ENCODE peak calls at places on chromosomes 13 and 19, in eight cellular contexts. P is left ventricle myocardium inferior, S is ovary, K is heart right ventricle, E is suprapubic skin, Y is thoracic aorta, H is OCI-LY7, M is GM13976. A is an unnamed sample.

GRCh38 chr19:3479177-3479818 is 1.0 kb downstream of the SMIM24 start:
- DNase-seq in P (no peak), S (no peak), K (no peak), E (no peak), Y (no peak), H (peak; percentile 96), M (peak; percentile 83), A (no peak)

GRCh38 chr13:94454906-94455305 is 24.6 kb downstream of the DCT start:
- DNase-seq in P (no peak), S (no peak), K (no peak), E (no peak), Y (no peak), H (no peak), M (no peak), A (no peak)

GRCh38 chr13:77034883-77035282 is 7.9 kb upstream of the FBXL3 start:
- DNase-seq in P (no peak), S (no peak), K (no peak), E (no peak), Y (no peak), H (no peak), M (no peak), A (no peak)

GRCh38 chr19:52307275-52307674 is 10.3 kb downstream of the ZNF480 start:
- DNase-seq in P (no peak), S (no peak), K (no peak), E (no peak), Y (no peak), H (peak; percentile 53), M (no peak), A (no peak)

GRCh38 chr19:35292986-35293732 is 1.2 kb downstream of the MAG start:
- DNase-seq in P (no peak), S (no peak), K (no peak), E (no peak), Y (no peak), H (no peak), M (no peak), A (no peak)

GRCh38 chr13:103007427-103007762 is 58.8 kb downstream of the SLC10A2 start:
- DNase-seq in P (no peak), S (no peak), K (no peak), E (no peak), Y (no peak), H (no peak), M (no peak), A (no peak)

GRCh38 chr13:77222909-77223308 is 104.0 kb downstream of the MYCBP2 start:
- DNase-seq in P (no peak), S (no peak), K (no peak), E (no peak), Y (no peak), H (no peak), M (no peak), A (no peak)

GRCh38 chr13:38849316-38849715 is 141.3 kb downstream of the STOML3 start:
- DNase-seq in P (no peak), S (no peak), K (no peak), E (no peak), Y (no peak), H (no peak), M (no peak), A (no peak)

GRCh38 chr13:68850160-68850559 is 1257.5 kb upstream of the ATXN8OS start:
- DNase-seq in P (no peak), S (no peak), K (no peak), E (no peak), Y (no peak), H (no peak), M (no peak), A (no peak)

GRCh38 chr13:23687614-23688013 is 117.4 kb downstream of the TNFRSF19 start:
- DNase-seq in P (no peak), S (no peak), K (no peak), E (no peak), Y (no peak), H (no peak), M (no peak), A (no peak)

GRCh38 chr19:23769691-23770468 is 11.2 kb upstream of the ZNF681 start:
- DNase-seq in P (no peak), S (no peak), K (no peak), E (no peak), Y (no peak), H (no peak), M (no peak), A (no peak)

GRCh38 chr19:14015454-14016035 is 9.4 kb upstream of the RFX1 start:
- DNase-seq in P (no peak), S (no peak), K (no peak), E (no peak), Y (no peak), H (peak; percentile 64), M (peak; percentile 74), A (no peak)

GRCh38 chr19:13866463-13867046 is 10.4 kb upstream of the NANOS3 start:
- DNase-seq in P (no peak), S (no peak), K (no peak), E (no peak), Y (no peak), H (no peak), M (no peak), A (no peak)

GRCh38 chr19:44499559-44499958 is 763 bp downstream of the ZNF180 start:
- DNase-seq in P (no peak), S (no peak), K (no peak), E (no peak), Y (no peak), H (no peak), M (no peak), A (no peak)

GRCh38 chr19:14004619-14005380 is 1.3 kb downstream of the RFX1 start:
- DNase-seq in P (peak; percentile 63), S (no peak), K (peak; percentile 60), E (no peak), Y (no peak), H (peak; percentile 41), M (no peak), A (no peak)

GRCh38 chr13:91817250-91817649 is 418.8 kb downstream of the GPC5 start:
- DNase-seq in P (no peak), S (no peak), K (no peak), E (no peak), Y (no peak), H (no peak), M (no peak), A (no peak)
- TF ChIP-seq CTCF in P (peak; percentile 57), S (no peak), K (peak; percentile 44), E (no peak), Y (no peak), H (no peak), M (no peak), A (peak; percentile 36)

DNA sequence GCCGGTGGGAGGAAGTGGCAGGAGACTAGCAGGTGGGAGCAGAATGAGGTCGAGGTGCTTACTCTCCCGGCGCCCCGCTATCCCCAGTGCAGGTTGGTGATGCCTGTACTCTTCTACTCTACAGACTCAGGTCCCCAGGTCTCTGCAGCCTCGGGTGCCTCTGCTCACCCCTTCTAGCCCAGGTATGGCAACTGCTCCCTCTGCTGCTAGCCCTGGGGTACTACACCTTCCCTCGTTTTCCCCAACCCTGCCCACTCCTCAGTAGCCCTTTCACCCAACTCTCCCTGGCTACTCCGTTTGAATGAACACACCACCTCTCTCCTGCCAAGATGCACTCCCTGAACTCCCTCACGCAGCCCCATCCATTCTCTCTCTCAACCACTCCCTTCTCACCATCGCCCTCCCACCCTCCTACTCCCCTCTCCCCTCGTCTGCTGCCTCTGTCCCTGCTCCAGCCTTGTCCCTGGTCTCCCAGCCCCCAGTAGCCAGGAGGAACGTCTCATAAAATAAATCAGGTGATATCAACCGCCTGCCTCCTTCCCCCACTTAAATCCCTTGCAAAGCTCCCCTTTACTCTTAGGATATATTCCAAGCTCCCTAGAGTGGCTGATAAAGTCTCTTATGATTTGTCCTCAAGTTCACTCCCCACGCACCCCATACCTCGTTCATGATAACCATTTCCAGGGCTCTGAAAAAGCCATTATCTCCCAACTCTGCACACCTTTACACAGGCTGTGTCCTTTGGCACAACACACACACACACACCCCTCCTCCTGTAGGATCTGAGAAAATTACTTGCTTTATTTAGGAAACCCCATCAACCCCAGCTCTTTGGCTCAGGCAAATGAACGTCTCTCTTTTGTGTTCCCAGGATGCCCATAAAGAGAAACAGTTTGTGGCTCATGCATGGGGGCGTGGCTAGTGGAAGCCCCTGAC is 8.2 kb upstream of the MEIS3 start:
- DNase-seq in P (peak; percentile 40), S (peak; percentile 31), K (peak; percentile 47), E (no peak), Y (no peak), H (peak; percentile 76), M (peak; percentile 83), A (peak; percentile 88)
- TF ChIP-seq CTCF in P (peak; percentile 85), S (peak; percentile 26), K (peak; percentile 82), E (peak; percentile 93), Y (peak; percentile 85), H (peak; percentile 89), M (peak; percentile 79), A (peak; percentile 91)

GRCh38 chr19:41564515-41565383 is 11.2 kb upstream of the CEACAM21 start:
- DNase-seq in P (no peak), S (no peak), K (no peak), E (no peak), Y (no peak), H (no peak), M (no peak), A (no peak)
- TF ChIP-seq CTCF in P (no peak), S (no peak), K (no peak), E (no peak), Y (no peak), H (no peak), M (no peak), A (no peak)

GRCh38 chr19:2168619-2169424 is 5.1 kb downstream of the DOT1L start:
- DNase-seq in P (peak; percentile 97), S (peak; percentile 91), K (peak; percentile 94), E (peak; percentile 98), Y (peak; percentile 99), H (no peak), M (peak; percentile 87), A (peak; percentile 58)
- TF ChIP-seq CTCF in P (no peak), S (no peak), K (peak; percentile 39), E (no peak), Y (no peak), H (no peak), M (peak; percentile 27), A (no peak)

GRCh38 chr13:27354379-27354778 is 70.0 kb upstream of the GTF3A start:
- DNase-seq in P (no peak), S (no peak), K (no peak), E (no peak), Y (no peak), H (no peak), M (no peak), A (no peak)
- TF ChIP-seq CTCF in P (peak; percentile 34), S (no peak), K (peak; percentile 28), E (no peak), Y (peak; percentile 45), H (peak; percentile 28), M (no peak), A (no peak)

GRCh38 chr19:31314849-31315620 is 34.2 kb downstream of the TSHZ3 start:
- DNase-seq in P (no peak), S (no peak), K (no peak), E (no peak), Y (no peak), H (no peak), M (no peak), A (no peak)
- TF ChIP-seq CTCF in P (no peak), S (no peak), K (no peak), E (no peak), Y (no peak), H (no peak), M (no peak), A (no peak)

GRCh38 chr19:47540748-47541147 is 25.9 kb upstream of the NAPA start:
- DNase-seq in P (no peak), S (peak; percentile 28), K (no peak), E (no peak), Y (no peak), H (peak; percentile 67), M (no peak), A (no peak)
- TF ChIP-seq CTCF in P (peak; percentile 25), S (peak; percentile 10), K (peak; percentile 13), E (no peak), Y (no peak), H (peak; percentile 70), M (no peak), A (peak; percentile 26)

GRCh38 chr13:72643339-72643989 is 84.0 kb downstream of the MZT1 start:
- DNase-seq in P (peak; percentile 20), S (no peak), K (no peak), E (no peak), Y (no peak), H (peak; percentile 54), M (peak; percentile 37), A (peak; percentile 51)
- TF ChIP-seq CTCF in P (peak; percentile 62), S (no peak), K (peak; percentile 59), E (peak; percentile 48), Y (peak; percentile 41), H (peak; percentile 90), M (peak; percentile 27), A (peak; percentile 78)

A was measured in neural crest cell.